ENCODE peak calls at places on chromosome 20, in eight cellular contexts. E is lung, L is HepG2, I is neural progenitor cell, V is breast epithelium, W is esophagus squamous epithelium, X is body of pancreas, Z is upper lobe of right lung. A is an unnamed sample.

GRCh38 chr20:20261159-20261558 is 106.7 kb upstream of the INSM1 start:
- DNase-seq in Z (no peak), V (no peak), W (no peak), E (no peak), L (no peak), X (no peak), I (no peak), A (no peak)

GRCh38 chr20:14583413-14583812 is 246.0 kb upstream of the FLRT3 start:
- DNase-seq in I (no peak), W (no peak), V (no peak), Z (no peak), L (no peak), X (no peak), E (no peak), A (no peak)

GRCh38 chr20:43914697-43915208 is at the start of gene TOX2:
- DNase-seq in Z (no peak), E (no peak), L (no peak), V (no peak), W (no peak), X (no peak), I (peak; percentile 83), A (no peak)

GRCh38 chr20:32582659-32583580 is 2.2 kb downstream of the NOL4L start:
- DNase-seq in X (no peak), I (peak; percentile 85), W (no peak), V (no peak), Z (no peak), L (no peak), E (no peak), A (no peak)

GRCh38 chr20:60976913-60977312 is 275.1 kb upstream of the CDH4 start:
- DNase-seq in W (no peak), X (no peak), Z (no peak), I (peak; percentile 19), L (no peak), V (no peak), E (no peak), A (no peak)

GRCh38 chr20:35000922-35001595 is 45.4 kb downstream of the MYH7B start:
- DNase-seq in E (no peak), X (no peak), W (no peak), Z (no peak), I (no peak), V (no peak), L (no peak), A (no peak)

GRCh38 chr20:38094373-38094775 is 60.8 kb downstream of the RPRD1B start:
- DNase-seq in Z (no peak), W (no peak), L (peak; percentile 52), V (no peak), E (no peak), X (peak; percentile 38), I (no peak), A (peak; percentile 42)

GRCh38 chr20:36919715-36920333 is 31.7 kb downstream of the SAMHD1 start:
- DNase-seq in L (peak; percentile 73), I (peak; percentile 66), V (no peak), X (no peak), Z (no peak), W (no peak), E (no peak), A (no peak)

GRCh38 chr20:38034108-38034649 is 633 bp downstream of the RPRD1B start:
- DNase-seq in V (no peak), L (no peak), Z (no peak), W (no peak), I (no peak), E (no peak), X (no peak), A (no peak)

GRCh38 chr20:48735112-48735511 is 92.7 kb downstream of the PREX1 start:
- DNase-seq in I (no peak), Z (no peak), L (no peak), W (no peak), E (no peak), X (no peak), V (no peak), A (no peak)

GRCh38 chr20:48732081-48732829 is 95.5 kb downstream of the PREX1 start:
- DNase-seq in W (no peak), X (no peak), Z (no peak), E (no peak), V (no peak), I (no peak), L (no peak), A (no peak)

GRCh38 chr20:48734104-48734749 is 93.6 kb downstream of the PREX1 start:
- DNase-seq in X (no peak), W (no peak), I (no peak), V (no peak), Z (no peak), E (no peak), L (no peak), A (peak; percentile 70)

GRCh38 chr20:48731581-48731980 is 96.2 kb downstream of the PREX1 start:
- DNase-seq in X (no peak), L (no peak), W (no peak), Z (no peak), V (no peak), E (no peak), I (no peak), A (no peak)

GRCh38 chr20:48733296-48733790 is 94.5 kb downstream of the PREX1 start:
- DNase-seq in L (no peak), Z (no peak), I (no peak), E (no peak), V (no peak), X (no peak), W (no peak), A (no peak)
- H3K4me1 ChIP-seq in L (peaks cover 11% of the 10 kb centered on the region), Z (peaks cover 20% of the 10 kb centered on the region), I (peaks cover 5% of the 10 kb centered on the region), E (no peaks in the 10 kb centered on the region), V (no peaks in the 10 kb centered on the region), X (no peaks in the 10 kb centered on the region), W (no peaks in the 10 kb centered on the region), A (peaks cover 2% of the 10 kb centered on the region)

GRCh38 chr20:63226020-63226943 is 9.4 kb upstream of the BIRC7 start:
- DNase-seq in L (no peak), X (no peak), W (no peak), Z (no peak), I (no peak), V (no peak), E (no peak), A (no peak)

GRCh38 chr20:63225082-63225454 is 9.1 kb upstream of the YTHDF1 start:
- DNase-seq in V (no peak), I (no peak), W (no peak), E (no peak), Z (no peak), X (no peak), L (no peak), A (no peak)

GRCh38 chr20:63223121-63223825 is 7.3 kb upstream of the YTHDF1 start:
- DNase-seq in W (no peak), Z (no peak), L (peak; percentile 73), E (no peak), V (no peak), X (peak; percentile 48), I (peak; percentile 76), A (no peak)

GRCh38 chr20:63223826-63224207 is 7.9 kb upstream of the YTHDF1 start:
- DNase-seq in W (no peak), L (no peak), E (no peak), I (no peak), V (no peak), Z (no peak), X (no peak), A (no peak)

GRCh38 chr20:63224272-63225081 is 8.5 kb upstream of the YTHDF1 start:
- DNase-seq in E (no peak), V (no peak), I (peak; percentile 58), Z (peak; percentile 78), L (peak; percentile 56), W (no peak), X (peak; percentile 75), A (no peak)
- TF ChIP-seq CTCF in E (no peak), V (no peak), I (no peak), Z (peak; percentile 10), L (peak; percentile 63), W (no peak), X (no peak), A (peak; percentile 10)

GRCh38 chr20:17614812-17615644 is 45.2 kb downstream of the DSTN start:
- DNase-seq in L (no peak), I (no peak), V (peak; percentile 16), E (peak; percentile 28), X (peak; percentile 44), W (no peak), Z (peak; percentile 64), A (no peak)
- H3K4me1 ChIP-seq in L (peaks cover 22% of the 10 kb centered on the region), I (no peaks in the 10 kb centered on the region), V (peaks cover 4% of the 10 kb centered on the region), E (no peaks in the 10 kb centered on the region), X (peaks cover 80% of the 10 kb centered on the region), W (peaks cover 36% of the 10 kb centered on the region), Z (peaks cover 40% of the 10 kb centered on the region), A (peaks cover 7% of the 10 kb centered on the region)

GRCh38 chr20:2619337-2619736 is 33.1 kb upstream of the NOP56 start:
- DNase-seq in I (no peak), X (no peak), V (no peak), W (no peak), Z (no peak), L (no peak), E (no peak), A (no peak)
- TF ChIP-seq CTCF in I (no peak), X (no peak), V (no peak), W (no peak), Z (no peak), L (no peak), E (no peak), A (no peak)

GRCh38 chr20:62365814-62366369 is 1.2 kb downstream of the LAMA5 start:
- DNase-seq in W (no peak), X (peak; percentile 56), E (no peak), V (no peak), L (no peak), I (peak; percentile 59), Z (peak; percentile 78), A (no peak)
- H3K4me1 ChIP-seq in W (peaks cover 96% of the 10 kb centered on the region), X (peaks cover 89% of the 10 kb centered on the region), E (peaks cover 8% of the 10 kb centered on the region), V (peaks cover 38% of the 10 kb centered on the region), L (peaks cover 82% of the 10 kb centered on the region), I (peaks cover 83% of the 10 kb centered on the region), Z (peaks cover 75% of the 10 kb centered on the region), A (peaks cover 70% of the 10 kb centered on the region)

A was measured in gastrocnemius medialis.